ENCODE peak calls at places on chromosomes 2 and 18, in eight cellular contexts. E, K, X, F, N, T, W and Y are unnamed samples.

GRCh38 chr2:28137221-28137620 is 246.7 kb downstream of the BABAM2 start:
- DNase-seq in F (no peak), W (no peak), X (no peak), T (no peak), E (no peak), N (no peak), K (peak; percentile 80), Y (peak; percentile 34)

GRCh38 chr2:166032361-166032760 is 78.8 kb upstream of the TTC21B start:
- DNase-seq in E (no peak), X (no peak), W (no peak), F (no peak), N (no peak), T (no peak), K (no peak), Y (no peak)

GRCh38 chr2:79801082-79801481 is 288.2 kb downstream of the CTNNA2 start:
- DNase-seq in N (no peak), W (no peak), X (no peak), K (no peak), T (no peak), F (no peak), E (no peak), Y (no peak)

GRCh38 chr2:120444691-120445240 is 98.8 kb downstream of the INHBB start:
- DNase-seq in N (no peak), X (no peak), T (no peak), F (no peak), K (no peak), W (no peak), E (no peak), Y (no peak)

GRCh38 chr2:174338626-174339570 is 4.1 kb downstream of the SP9 start:
- DNase-seq in W (peak; percentile 41), K (no peak), N (no peak), F (no peak), X (no peak), T (no peak), E (no peak), Y (no peak)

GRCh38 chr2:28695245-28695647 is 56.4 kb upstream of the PPP1CB start:
- DNase-seq in K (no peak), N (no peak), E (no peak), W (no peak), X (no peak), T (no peak), F (no peak), Y (no peak)

GRCh38 chr2:11056614-11057013 is 98.7 kb upstream of the SLC66A3 start:
- DNase-seq in T (no peak), X (no peak), E (no peak), N (no peak), K (peak; percentile 97), W (no peak), F (no peak), Y (peak; percentile 90)

GRCh38 chr2:1581965-1582625 is 162.2 kb downstream of the PXDN start:
- DNase-seq in W (no peak), N (no peak), E (no peak), T (no peak), X (no peak), K (no peak), F (no peak), Y (no peak)

GRCh38 chr18:46060359-46060841 is 11.7 kb downstream of the PSTPIP2 start:
- DNase-seq in K (no peak), E (no peak), T (no peak), X (no peak), W (no peak), F (no peak), N (no peak), Y (no peak)

GRCh38 chr18:13503839-13504238 is 222.5 kb downstream of the FAM210A start:
- DNase-seq in K (no peak), F (no peak), X (no peak), N (no peak), W (no peak), T (no peak), E (no peak), Y (no peak)